ENCODE peak calls at places on chromosomes 13 and 19, in nine cellular contexts. W is HEK293T; Q is activated naive CD4-positive, alpha-beta T cell treated with anti-CD3 and anti-CD28 coated beads for 36 hours; T is EH; R is stimulated activated naive B cell treated with anti-CD40 and anti-IgM and Interleukin-4, amounts not matched to agents 10 μg/mL and 1 μg/mL and 100 μg/mL, for 72 hours; N is fibroblast of mammary gland; U is GM04504; L is naive thymus-derived CD8-positive, alpha-beta T cell; S is stimulated activated CD8-positive, alpha-beta memory T cell treated with anti-CD3 and anti-CD28 coated beads, Interleukin-15, amount 100 ng/mL, for 1 hour. P is an unnamed sample.

GRCh38 chr19:1935484-1936208 is 5.3 kb upstream of the CSNK1G2 start:
- DNase-seq in N (peak; percentile 52), T (peak; percentile 15), U (no peak), R (peak; percentile 18), Q (peak; percentile 30), W (no peak), S (no peak), L (no peak), P (no peak)

GRCh38 chr13:46665630-46666482 is 112.9 kb downstream of the LRCH1 start:
- DNase-seq in Q (peak; percentile 30), T (peak; percentile 65), W (no peak), L (no peak), U (no peak), N (no peak), S (no peak), R (no peak), P (no peak)

GRCh38 chr19:56113071-56113632 is 7.9 kb downstream of the ZNF787 start:
- DNase-seq in U (no peak), S (no peak), W (no peak), L (no peak), R (peak; percentile 34), T (no peak), N (no peak), Q (no peak), P (no peak)

GRCh38 chr13:93289047-93289446 is 62.4 kb downstream of the GPC6 start:
- DNase-seq in Q (no peak), L (no peak), T (no peak), U (no peak), W (no peak), R (no peak), N (peak; percentile 14), S (no peak), P (no peak)

GRCh38 chr19:33290956-33291622 is 11.2 kb downstream of the CEBPA start:
- DNase-seq in R (no peak), N (peak; percentile 18), T (no peak), W (no peak), Q (no peak), U (no peak), L (no peak), S (no peak), P (no peak)

GRCh38 chr13:34748561-34748960 is 193.5 kb upstream of the NBEA start:
- DNase-seq in R (no peak), T (no peak), N (no peak), Q (no peak), W (no peak), L (no peak), U (no peak), S (no peak), P (peak; percentile 21)

GRCh38 chr13:97122381-97122996 is 99.6 kb upstream of the MBNL2 start:
- DNase-seq in N (peak; percentile 76), T (peak; percentile 76), S (no peak), R (no peak), L (no peak), U (no peak), Q (no peak), W (no peak), P (no peak)

GRCh38 chr13:70339738-70340137 is 231.5 kb upstream of the KLHL1 start:
- DNase-seq in N (no peak), Q (no peak), S (no peak), R (no peak), U (no peak), W (peak; percentile 50), T (no peak), L (no peak), P (peak; percentile 36)

P was measured in NCI-H1417.